ENCODE peak calls at places on chromosomes 13 and 19, in nine cellular contexts. B is pancreas, W is bronchial epithelial cell, Z is thoracic aorta, P is NB4, O is fibroblast of the aortic adventitia, N is A549, E is astrocyte of the spinal cord, F is fibroblast of pulmonary artery. V is an unnamed sample.

GRCh38 chr19:39997595-39998216 is 846 bp downstream of the ZNF546 start:
- DNase-seq in B (no peak), W (no peak), Z (no peak), P (no peak), O (peak), N (no peak), E (no peak), F (peak), V (peak)

GRCh38 chr19:19444694-19445155 is 39.2 kb downstream of the GATAD2A start:
- DNase-seq in B (no peak), W (peak), Z (no peak), P (peak), O (peak), N (no peak), E (no peak), F (peak), V (peak)

GRCh38 chr19:6743714-6744380 is 4.4 kb downstream of the TRIP10 start:
- DNase-seq in B (no peak), W (no peak), Z (no peak), P (no peak), O (no peak), N (no peak), E (peak), F (peak), V (peak)

GRCh38 chr13:49248433-49249002 is 793 bp downstream of the CDADC1 start:
- DNase-seq in B (no peak), W (peak), Z (no peak), P (no peak), O (peak), N (no peak), E (peak), F (no peak), V (peak)

GRCh38 chr19:7808108-7808507 is 21.9 kb upstream of the EVI5L start:
- DNase-seq in B (no peak), W (no peak), Z (no peak), P (no peak), O (no peak), N (no peak), E (no peak), F (no peak), V (no peak)

GRCh38 chr13:37319041-37319443 is 213.6 kb upstream of the CSNK1A1L start:
- DNase-seq in B (no peak), W (no peak), Z (no peak), P (no peak), O (peak), N (no peak), E (no peak), F (no peak), V (peak)

GRCh38 chr13:91167706-91168459 is 179.6 kb upstream of the MIR17HG start:
- DNase-seq in B (no peak), W (no peak), Z (no peak), P (no peak), O (no peak), N (no peak), E (no peak), F (no peak), V (no peak)

GRCh38 chr19:28701491-28701890 is 511.5 kb downstream of the UQCRFS1 start:
- DNase-seq in B (no peak), W (peak), Z (no peak), P (no peak), O (peak), N (no peak), E (peak), F (peak), V (no peak)

GRCh38 chr13:94303644-94304174 is 175.8 kb downstream of the DCT start:
- DNase-seq in B (no peak), W (no peak), Z (no peak), P (no peak), O (no peak), N (no peak), E (no peak), F (no peak), V (no peak)

GRCh38 chr13:37473035-37473434 is 125.5 kb downstream of the POSTN start:
- DNase-seq in B (no peak), W (no peak), Z (no peak), P (peak), O (no peak), N (no peak), E (no peak), F (no peak), V (no peak)

GRCh38 chr19:14081797-14082674 is 3.5 kb downstream of the C19orf67 start:
- DNase-seq in B (peak), W (peak), Z (no peak), P (no peak), O (no peak), N (no peak), E (no peak), F (no peak), V (no peak)

GRCh38 chr19:54660967-54661366 is 1.8 kb upstream of the LILRB4 start:
- DNase-seq in B (no peak), W (no peak), Z (no peak), P (peak), O (no peak), N (no peak), E (no peak), F (no peak), V (no peak)

GRCh38 chr13:42594577-42595571 is 20.9 kb downstream of the TNFSF11 start:
- DNase-seq in B (peak), W (peak), Z (no peak), P (peak), O (peak), N (peak), E (peak), F (peak), V (peak)

GRCh38 chr19:51127755-51128154 is 3.0 kb downstream of the SIGLEC9 start:
- DNase-seq in B (no peak), W (no peak), Z (no peak), P (peak), O (peak), N (no peak), E (no peak), F (peak), V (no peak)

GRCh38 chr13:43273362-43273761 is 250.0 kb downstream of the DNAJC15 start:
- DNase-seq in B (no peak), W (peak), Z (no peak), P (no peak), O (peak), N (no peak), E (peak), F (no peak), V (peak)

GRCh38 chr13:82165396-82166174 is 1716.7 kb downstream of the SLITRK1 start:
- DNase-seq in B (no peak), W (no peak), Z (no peak), P (no peak), O (no peak), N (peak), E (no peak), F (no peak), V (no peak)

GRCh38 chr13:85381082-85381481 is 418.1 kb downstream of the SLITRK6 start:
- DNase-seq in B (no peak), W (no peak), Z (no peak), P (no peak), O (no peak), N (no peak), E (no peak), F (no peak), V (no peak)

GRCh38 chr13:112684041-112684440 is 5.8 kb upstream of the ATP11A start:
- DNase-seq in B (no peak), W (no peak), Z (no peak), P (no peak), O (no peak), N (no peak), E (no peak), F (no peak), V (no peak)

GRCh38 chr13:112683581-112683980 is 6.3 kb upstream of the ATP11A start:
- DNase-seq in B (no peak), W (no peak), Z (no peak), P (no peak), O (no peak), N (no peak), E (no peak), F (no peak), V (no peak)

GRCh38 chr13:112679932-112680677 is 9.7 kb upstream of the ATP11A start:
- DNase-seq in B (no peak), W (no peak), Z (no peak), P (no peak), O (no peak), N (no peak), E (no peak), F (no peak), V (no peak)

GRCh38 chr13:112679381-112679780 is 10.5 kb upstream of the ATP11A start:
- DNase-seq in B (no peak), W (no peak), Z (no peak), P (no peak), O (no peak), N (no peak), E (no peak), F (no peak), V (no peak)

GRCh38 chr13:112680741-112681360 is 9.0 kb upstream of the ATP11A start:
- DNase-seq in B (no peak), W (no peak), Z (no peak), P (no peak), O (no peak), N (no peak), E (no peak), F (no peak), V (no peak)
- TF ChIP-seq CTCF in B (no peak), W (no peak), Z (no peak), P (no peak), O (no peak), N (no peak), E (no peak), F (no peak), V (no peak)

DNA sequence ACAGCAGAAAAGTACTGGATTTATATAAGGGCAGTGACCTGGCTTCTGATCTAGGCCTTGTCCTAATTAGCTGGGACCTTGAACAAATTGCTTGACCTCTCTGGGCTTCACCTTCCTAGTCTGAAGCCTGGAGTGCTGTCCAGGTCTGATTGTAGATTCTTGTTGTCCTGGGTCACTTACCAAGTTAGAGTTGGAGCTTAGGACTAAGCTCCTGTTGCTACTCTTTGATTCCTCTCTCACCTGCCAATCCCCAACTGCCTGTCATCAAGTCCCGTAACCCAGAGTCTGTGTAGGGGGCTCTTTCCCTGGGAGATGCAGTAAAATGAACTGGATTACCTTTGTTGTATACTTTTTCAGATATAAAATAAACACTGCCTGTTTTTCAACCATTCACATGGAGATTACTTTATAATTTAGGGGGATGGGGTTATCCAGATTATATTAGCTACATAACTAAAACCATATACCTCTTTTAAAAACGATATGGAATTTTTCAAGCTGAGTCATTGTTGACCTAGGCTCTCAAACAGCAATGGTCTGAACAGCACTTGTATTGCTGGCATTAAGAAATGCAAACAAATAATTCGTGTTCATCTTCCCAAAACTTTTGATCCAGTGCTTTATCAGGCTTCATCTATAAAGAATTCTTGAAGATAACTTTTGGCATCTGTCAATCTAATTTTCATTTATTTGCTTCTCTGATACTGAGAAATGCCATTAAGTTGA is 5.8 kb downstream of the ARHGAP35 start:
- DNase-seq in B (no peak), W (peak), Z (no peak), P (no peak), O (peak), N (peak), E (no peak), F (no peak), V (peak)
- H3K4me3 ChIP-seq in B (no peak), W (no peak), Z (no peak), P (no peak), O (no peak), N (peak), E (no peak), F (no peak), V (no peak)

GRCh38 chr13:38872693-38873092 is 117.9 kb downstream of the STOML3 start:
- DNase-seq in B (peak), W (peak), Z (no peak), P (peak), O (peak), N (peak), E (peak), F (peak), V (no peak)
- TF ChIP-seq CTCF in B (no peak), W (peak), Z (no peak), P (peak), O (peak), N (peak), E (peak), F (peak), V (peak)

GRCh38 chr13:31046711-31047279 is 114.3 kb downstream of the TEX26 start:
- DNase-seq in B (no peak), W (no peak), Z (no peak), P (no peak), O (peak), N (no peak), E (peak), F (peak), V (peak)
- H3K4me3 ChIP-seq in B (no peak), W (no peak), Z (no peak), P (no peak), O (no peak), N (no peak), E (no peak), F (no peak), V (no peak)

GRCh38 chr13:75537401-75538365 is at the start of gene COMMD6:
- DNase-seq in B (peak), W (peak), Z (peak), P (peak), O (peak), N (peak), E (peak), F (peak), V (peak)
- TF ChIP-seq CTCF in B (peak), W (peak), Z (peak), P (peak), O (peak), N (no peak), E (peak), F (peak), V (no peak)

GRCh38 chr13:66461021-66461420 is 769.1 kb downstream of the PCDH9 start:
- DNase-seq in B (no peak), W (no peak), Z (no peak), P (no peak), O (peak), N (no peak), E (peak), F (peak), V (no peak)
- H3K4me3 ChIP-seq in B (no peak), W (no peak), Z (no peak), P (no peak), O (no peak), N (no peak), E (no peak), F (no peak), V (no peak)

GRCh38 chr19:4638330-4638729 is 986 bp upstream of the TNFAIP8L1 start:
- DNase-seq in B (no peak), W (no peak), Z (no peak), P (no peak), O (no peak), N (no peak), E (no peak), F (no peak), V (no peak)

GRCh38 chr19:4636151-4636717 is 3.1 kb upstream of the TNFAIP8L1 start:
- DNase-seq in B (peak), W (no peak), Z (no peak), P (peak), O (peak), N (peak), E (peak), F (peak), V (peak)

GRCh38 chr19:4636761-4637160 is 2.6 kb upstream of the TNFAIP8L1 start:
- DNase-seq in B (no peak), W (no peak), Z (no peak), P (no peak), O (no peak), N (no peak), E (no peak), F (no peak), V (no peak)

GRCh38 chr19:4635763-4636135 is 3.6 kb upstream of the TNFAIP8L1 start:
- DNase-seq in B (no peak), W (no peak), Z (no peak), P (no peak), O (peak), N (no peak), E (no peak), F (no peak), V (no peak)

DNA sequence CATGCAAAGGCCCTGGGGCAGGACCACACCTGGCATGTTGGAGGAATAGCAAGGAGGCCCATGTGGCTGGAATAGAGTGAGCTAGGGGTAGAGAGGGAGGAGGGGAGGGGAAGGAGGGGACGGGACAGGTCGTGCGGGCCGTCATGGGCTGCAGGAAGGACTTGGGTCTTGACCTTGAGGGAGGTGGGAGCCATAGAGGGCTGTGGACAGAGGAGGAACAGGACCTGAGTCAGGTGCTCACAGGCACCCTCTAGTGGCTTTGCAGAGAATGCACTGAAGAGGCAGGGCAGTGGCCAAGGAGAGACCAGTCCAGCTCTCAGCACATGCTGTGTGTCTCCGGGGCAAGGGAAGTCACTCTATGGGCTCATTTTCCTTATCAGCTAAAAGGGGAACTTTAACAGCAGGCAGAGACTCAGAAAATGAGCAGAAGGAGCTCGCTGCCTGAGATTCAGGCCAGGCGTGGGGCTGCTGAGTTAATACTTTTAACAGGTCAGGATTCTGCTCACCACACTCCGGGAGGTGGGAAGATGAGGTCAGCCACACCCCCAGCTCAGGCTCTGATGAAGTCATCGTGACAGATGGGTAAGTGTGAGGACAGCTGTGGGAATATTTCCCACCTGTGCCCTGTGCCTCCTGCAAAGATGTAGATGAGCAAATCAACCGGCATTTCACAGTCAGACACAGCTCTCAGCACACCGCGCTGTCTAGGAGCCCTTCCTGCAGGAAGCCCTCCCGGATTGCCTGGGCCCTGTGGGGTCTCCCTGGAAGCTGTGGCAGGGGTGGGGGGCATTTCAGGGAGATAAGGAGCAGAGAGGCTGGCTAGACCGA is 6.0 kb upstream of the TNFAIP8L1 start:
- DNase-seq in B (peak), W (peak), Z (no peak), P (peak), O (peak), N (peak), E (peak), F (peak), V (peak)
- TF ChIP-seq CTCF in B (peak), W (peak), Z (peak), P (peak), O (peak), N (peak), E (peak), F (peak), V (peak)